ENCODE peak calls at places on chromosomes 6 and 20, in four cellular contexts. One of them, this sample, is unnamed.

GRCh38 chr20:44624743-44625271 is 26.7 kb downstream of the ADA start:
- DNase-seq in heart left ventricle: no peak
- DNase-seq in ovary: no peak
- DNase-seq in adrenal gland: no peak
- DNase-seq in this sample: no peak

GRCh38 chr20:44491635-44492395 is 16.1 kb downstream of the TTPAL start:
- DNase-seq in heart left ventricle: no peak
- DNase-seq in ovary: no peak
- DNase-seq in adrenal gland: no peak
- DNase-seq in this sample: no peak

GRCh38 chr6:157144861-157145260 is 178.5 kb downstream of the TMEM242 start:
- DNase-seq in heart left ventricle: no peak
- DNase-seq in adrenal gland: no peak
- DNase-seq in ovary: no peak
- DNase-seq in this sample: no peak

GRCh38 chr20:63597651-63598478 is 23.8 kb upstream of the HELZ2 start:
- DNase-seq in adrenal gland: no peak
- DNase-seq in heart left ventricle: no peak
- DNase-seq in ovary: no peak
- DNase-seq in this sample: no peak

GRCh38 chr6:119917186-119917585 is 567.6 kb upstream of the MAN1A1 start:
- DNase-seq in ovary: no peak
- DNase-seq in adrenal gland: no peak
- DNase-seq in heart left ventricle: no peak
- DNase-seq in this sample: no peak

GRCh38 chr6:166655251-166655650 is 28.2 kb upstream of the RPS6KA2 start:
- DNase-seq in adrenal gland: no peak
- DNase-seq in heart left ventricle: no peak
- DNase-seq in ovary: no peak
- DNase-seq in this sample: no peak

GRCh38 chr6:119145111-119145510 is 66.6 kb upstream of the FAM184A start:
- DNase-seq in heart left ventricle: no peak
- DNase-seq in adrenal gland: no peak
- DNase-seq in ovary: no peak
- DNase-seq in this sample: peak

GRCh38 chr20:23551383-23551782 is 16.9 kb downstream of the CST9L start:
- DNase-seq in heart left ventricle: no peak
- DNase-seq in adrenal gland: no peak
- DNase-seq in ovary: no peak
- DNase-seq in this sample: no peak

GRCh38 chr6:109344226-109344625 is 38.0 kb downstream of the CD164 start:
- DNase-seq in heart left ventricle: no peak
- DNase-seq in adrenal gland: no peak
- DNase-seq in ovary: no peak
- DNase-seq in this sample: no peak

GRCh38 chr6:170082067-170082466 is 208.8 kb downstream of the DLL1 start:
- DNase-seq in adrenal gland: peak
- DNase-seq in heart left ventricle: no peak
- DNase-seq in ovary: no peak
- DNase-seq in this sample: no peak

GRCh38 chr20:39109933-39110818 is 148.0 kb downstream of the DHX35 start:
- DNase-seq in adrenal gland: no peak
- DNase-seq in heart left ventricle: no peak
- DNase-seq in ovary: no peak
- DNase-seq in this sample: no peak

GRCh38 chr20:25481918-25482253 is 74.4 kb downstream of the GINS1 start:
- DNase-seq in ovary: no peak
- DNase-seq in adrenal gland: no peak
- DNase-seq in heart left ventricle: no peak
- DNase-seq in this sample: no peak

GRCh38 chr6:169933251-169933821 is 181.9 kb downstream of the ERMARD start:
- DNase-seq in heart left ventricle: no peak
- DNase-seq in ovary: no peak
- DNase-seq in adrenal gland: no peak
- DNase-seq in this sample: no peak

GRCh38 chr6:140571139-140571538 is 1196.7 kb upstream of the CITED2 start:
- DNase-seq in heart left ventricle: no peak
- DNase-seq in adrenal gland: no peak
- DNase-seq in ovary: no peak
- DNase-seq in this sample: no peak

GRCh38 chr20:63367446-63368055 is 6.4 kb upstream of the CHRNA4 start:
- DNase-seq in ovary: no peak
- DNase-seq in adrenal gland: no peak
- DNase-seq in heart left ventricle: no peak
- DNase-seq in this sample: no peak

GRCh38 chr6:170032197-170032596 is 258.7 kb downstream of the DLL1 start:
- DNase-seq in heart left ventricle: no peak
- DNase-seq in ovary: no peak
- DNase-seq in adrenal gland: no peak
- DNase-seq in this sample: no peak

GRCh38 chr20:37598611-37599342 is 71.1 kb upstream of the BLCAP start:
- DNase-seq in adrenal gland: no peak
- DNase-seq in ovary: no peak
- DNase-seq in heart left ventricle: no peak
- DNase-seq in this sample: no peak

GRCh38 chr6:10585232-10585887 is 64.2 kb downstream of the GCNT2 start:
- DNase-seq in adrenal gland: no peak
- DNase-seq in ovary: no peak
- DNase-seq in heart left ventricle: no peak
- DNase-seq in this sample: no peak

GRCh38 chr6:1136415-1136774 is 175.5 kb upstream of the FOXQ1 start:
- DNase-seq in ovary: no peak
- DNase-seq in adrenal gland: no peak
- DNase-seq in heart left ventricle: no peak
- DNase-seq in this sample: no peak

GRCh38 chr6:113412589-113413367 is 444.4 kb upstream of the MARCKS start:
- DNase-seq in ovary: no peak
- DNase-seq in adrenal gland: no peak
- DNase-seq in heart left ventricle: no peak
- DNase-seq in this sample: peak

GRCh38 chr6:11854418-11855165 is 76.0 kb upstream of the ADTRP start:
- DNase-seq in adrenal gland: peak
- DNase-seq in heart left ventricle: no peak
- DNase-seq in ovary: no peak
- DNase-seq in this sample: no peak

GRCh38 chr6:44580901-44581300 is 193.4 kb downstream of the CDC5L start:
- DNase-seq in adrenal gland: no peak
- DNase-seq in heart left ventricle: no peak
- DNase-seq in ovary: no peak
- DNase-seq in this sample: no peak

GRCh38 chr6:117317261-117317660 is 51.9 kb downstream of the VGLL2 start:
- DNase-seq in adrenal gland: no peak
- DNase-seq in ovary: no peak
- DNase-seq in heart left ventricle: no peak
- DNase-seq in this sample: peak

GRCh38 chr6:79656134-79656533 is 25.0 kb downstream of the SH3BGRL2 start:
- DNase-seq in ovary: no peak
- DNase-seq in adrenal gland: no peak
- DNase-seq in heart left ventricle: no peak
- DNase-seq in this sample: no peak

GRCh38 chr6:46242921-46243320 is 72.1 kb upstream of the ENPP5 start:
- DNase-seq in ovary: no peak
- DNase-seq in heart left ventricle: no peak
- DNase-seq in adrenal gland: no peak
- DNase-seq in this sample: no peak

GRCh38 chr20:47677314-47678129 is 107.8 kb downstream of the SULF2 start:
- DNase-seq in ovary: peak
- DNase-seq in heart left ventricle: no peak
- DNase-seq in adrenal gland: no peak
- DNase-seq in this sample: peak

GRCh38 chr6:53032853-53033252 is 32.4 kb upstream of the FBXO9 start:
- DNase-seq in adrenal gland: no peak
- DNase-seq in ovary: no peak
- DNase-seq in heart left ventricle: no peak
- DNase-seq in this sample: no peak

GRCh38 chr6:136086686-136087085 is 163.4 kb downstream of the MTFR2 start:
- DNase-seq in ovary: no peak
- DNase-seq in adrenal gland: no peak
- DNase-seq in heart left ventricle: no peak
- DNase-seq in this sample: no peak

GRCh38 chr6:41939091-41939847 is 2.3 kb downstream of the CCND3 start:
- DNase-seq in adrenal gland: peak
- DNase-seq in ovary: peak
- DNase-seq in heart left ventricle: peak
- DNase-seq in this sample: peak

DNA sequence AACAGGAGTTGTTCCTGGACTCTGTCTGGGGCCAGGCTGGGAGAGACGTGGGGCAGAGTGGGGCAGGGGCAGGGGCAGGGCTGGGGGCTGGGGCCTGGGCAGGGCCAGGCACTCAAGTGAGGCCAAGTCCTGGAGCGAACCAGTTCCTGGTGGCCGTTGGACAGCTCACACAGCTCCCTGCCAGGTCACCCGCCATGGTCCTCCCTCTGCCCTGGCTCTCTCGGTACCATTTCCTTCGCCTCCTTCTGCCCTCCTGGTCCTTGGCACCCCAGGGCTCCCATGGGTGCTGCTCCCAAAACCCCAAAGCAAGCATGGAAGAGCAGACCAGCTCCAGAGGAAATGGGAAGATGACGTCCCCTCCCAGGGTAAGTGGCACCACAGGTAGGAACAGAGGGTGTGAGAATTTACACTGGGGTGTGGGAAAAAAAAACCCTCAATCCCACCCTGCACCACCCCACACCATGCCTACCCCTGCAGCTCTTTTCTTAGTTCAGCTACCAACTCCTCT is at the start of gene MCCD1:
- DNase-seq in adrenal gland: no peak
- DNase-seq in heart left ventricle: no peak
- DNase-seq in ovary: no peak
- DNase-seq in this sample: no peak
- TF ChIP-seq POLR2A in adrenal gland: no peak
- TF ChIP-seq POLR2A in heart left ventricle: no peak
- TF ChIP-seq POLR2A in ovary: no peak
- TF ChIP-seq POLR2A in this sample: no peak

DNA sequence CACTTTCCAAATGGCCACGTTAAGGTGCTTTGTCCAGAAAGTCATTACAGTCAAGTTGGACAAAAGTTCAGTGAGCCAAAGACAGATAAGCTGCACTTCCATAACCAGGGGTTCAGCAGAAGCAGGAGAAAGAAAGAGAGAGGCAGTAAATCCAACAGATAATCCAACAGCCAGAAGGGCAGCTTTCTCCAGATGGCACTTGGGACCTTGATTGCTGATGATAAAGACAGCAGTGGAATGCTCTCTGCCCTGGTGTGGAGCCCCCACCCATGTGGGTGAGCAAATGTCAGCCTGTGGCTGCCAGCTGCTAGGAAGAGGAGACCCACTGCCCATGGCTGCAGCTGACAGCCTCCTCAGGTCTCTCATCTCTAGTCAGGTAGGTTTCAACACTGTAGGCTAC is 18.7 kb upstream of the NRSN1 start:
- DNase-seq in adrenal gland: no peak
- DNase-seq in heart left ventricle: no peak
- DNase-seq in ovary: no peak
- DNase-seq in this sample: no peak
- TF ChIP-seq POLR2A in adrenal gland: no peak
- TF ChIP-seq POLR2A in heart left ventricle: no peak
- TF ChIP-seq POLR2A in ovary: no peak
- TF ChIP-seq POLR2A in this sample: no peak

DNA sequence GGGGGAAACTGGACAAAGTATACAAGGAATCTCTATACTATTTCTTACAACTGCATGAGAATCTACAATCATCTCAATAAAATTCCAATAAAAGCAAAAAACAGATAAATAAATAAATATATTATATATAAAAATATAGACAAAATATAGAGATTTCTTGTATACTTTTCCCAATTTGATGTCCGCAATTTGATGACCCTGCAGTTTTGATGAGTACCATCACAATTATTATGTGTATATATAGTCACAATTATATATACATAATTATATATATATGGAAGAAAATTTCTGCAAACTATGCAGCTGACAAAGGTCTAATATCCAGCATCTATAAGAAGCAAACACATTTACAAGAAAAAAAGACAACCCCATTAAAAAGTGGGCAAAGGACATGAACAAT is 169.2 kb upstream of the ATXN1 start:
- DNase-seq in heart left ventricle: no peak
- DNase-seq in ovary: no peak
- DNase-seq in adrenal gland: no peak
- DNase-seq in this sample: no peak
- TF ChIP-seq POLR2A in heart left ventricle: no peak
- TF ChIP-seq POLR2A in ovary: no peak
- TF ChIP-seq POLR2A in adrenal gland: no peak
- TF ChIP-seq POLR2A in this sample: no peak

GRCh38 chr6:67593247-67593646 is 1041.8 kb upstream of the ADGRB3 start:
- DNase-seq in heart left ventricle: no peak
- DNase-seq in adrenal gland: no peak
- DNase-seq in ovary: no peak
- DNase-seq in this sample: no peak
- TF ChIP-seq POLR2A in heart left ventricle: no peak
- TF ChIP-seq POLR2A in adrenal gland: no peak
- TF ChIP-seq POLR2A in ovary: no peak
- TF ChIP-seq POLR2A in this sample: no peak

DNA sequence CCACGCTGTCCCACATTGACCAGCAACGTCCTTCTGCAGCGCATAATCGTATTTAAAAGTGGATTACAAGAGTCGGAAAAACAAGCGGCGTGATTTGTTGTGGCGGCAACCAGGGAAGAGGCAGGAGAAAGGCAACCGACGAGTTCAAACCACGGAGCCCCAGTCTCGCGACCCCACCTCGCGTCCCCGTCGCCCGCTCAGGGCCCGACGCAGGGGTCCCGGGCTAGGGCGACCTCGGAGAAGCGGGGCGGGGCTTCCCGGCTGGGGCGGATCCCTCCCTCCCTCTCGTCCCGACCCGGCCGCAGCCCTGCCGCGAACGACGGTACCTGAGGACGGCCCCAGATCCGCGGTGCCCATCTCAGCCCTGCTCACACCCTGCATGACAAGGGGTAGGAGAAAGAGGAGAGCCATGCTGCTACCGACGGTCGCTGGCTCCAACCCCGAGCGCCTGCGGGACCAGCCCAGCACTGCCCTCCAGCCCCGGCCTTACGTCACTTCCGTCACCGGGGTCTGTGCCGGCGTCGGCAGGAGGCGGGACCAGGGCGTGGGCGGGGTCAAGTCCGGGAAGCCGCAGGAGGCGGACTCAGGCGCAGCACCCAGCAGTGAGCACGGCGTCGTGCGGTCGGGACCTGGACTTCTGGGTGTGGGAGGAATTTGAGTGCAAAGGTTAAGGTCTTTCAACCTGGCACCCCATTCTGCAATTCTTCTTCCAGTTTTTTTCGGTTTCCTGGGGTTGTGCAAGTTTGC is at the start of gene IFNGR1:
- DNase-seq in ovary: peak
- DNase-seq in heart left ventricle: peak
- DNase-seq in adrenal gland: peak
- DNase-seq in this sample: peak
- TF ChIP-seq POLR2A in ovary: peak
- TF ChIP-seq POLR2A in heart left ventricle: peak
- TF ChIP-seq POLR2A in adrenal gland: peak
- TF ChIP-seq POLR2A in this sample: peak

GRCh38 chr20:32957451-32957850 is 46.8 kb downstream of the SUN5 start:
- DNase-seq in heart left ventricle: no peak
- DNase-seq in adrenal gland: no peak
- DNase-seq in ovary: no peak
- DNase-seq in this sample: no peak
- TF ChIP-seq POLR2A in heart left ventricle: no peak
- TF ChIP-seq POLR2A in adrenal gland: no peak
- TF ChIP-seq POLR2A in ovary: no peak
- TF ChIP-seq POLR2A in this sample: no peak

GRCh38 chr6:33772902-33773472 is 15.9 kb downstream of the LEMD2 start:
- DNase-seq in adrenal gland: no peak
- DNase-seq in ovary: no peak
- DNase-seq in heart left ventricle: no peak
- DNase-seq in this sample: no peak
- TF ChIP-seq POLR2A in adrenal gland: no peak
- TF ChIP-seq POLR2A in ovary: no peak
- TF ChIP-seq POLR2A in heart left ventricle: no peak
- TF ChIP-seq POLR2A in this sample: no peak

This sample was measured in erythroblast.